ENCODE peak calls at places on chromosomes 6 and 20, in six cellular contexts. B is head of caudate nucleus; O is activated naive CD4-positive, alpha-beta T cell; F is GM23338; U is left cardiac atrium; Z is HFFc6. R is an unnamed sample.

GRCh38 chr20:39850821-39851330 is 838.2 kb downstream of the MAFB start:
- DNase-seq in B (no peak), O (no peak), F (no peak), U (no peak), Z (peak), R (no peak)

GRCh38 chr6:126516411-126516810 is 176.5 kb downstream of the CENPW start:
- DNase-seq in B (no peak), O (no peak), F (no peak), U (no peak), Z (no peak), R (no peak)

GRCh38 chr6:17574871-17575560 is 25.1 kb upstream of the FAM8A1 start:
- DNase-seq in B (no peak), O (no peak), F (no peak), U (no peak), Z (peak), R (no peak)

GRCh38 chr6:112501705-112502104 is 154.6 kb downstream of the RFPL4B start:
- DNase-seq in B (peak), O (no peak), F (peak), U (no peak), Z (no peak), R (no peak)

GRCh38 chr6:77986380-77987034 is 333.7 kb downstream of the MEI4 start:
- DNase-seq in B (no peak), O (no peak), F (no peak), U (no peak), Z (no peak), R (no peak)

GRCh38 chr6:70524721-70525286 is 41.9 kb upstream of the SDHAF4 start:
- DNase-seq in B (no peak), O (no peak), F (no peak), U (no peak), Z (no peak), R (no peak)

GRCh38 chr6:112690497-112691202 is 343.5 kb downstream of the RFPL4B start:
- DNase-seq in B (no peak), O (no peak), F (no peak), U (no peak), Z (peak), R (no peak)

GRCh38 chr6:131191590-131191989 is 56.3 kb downstream of the AKAP7 start:
- DNase-seq in B (no peak), O (no peak), F (no peak), U (no peak), Z (no peak), R (no peak)

GRCh38 chr6:133432021-133432989 is 191.1 kb downstream of the EYA4 start:
- DNase-seq in B (no peak), O (no peak), F (peak), U (no peak), Z (no peak), R (no peak)

GRCh38 chr6:25302677-25303128 is 23.5 kb downstream of the CARMIL1 start:
- DNase-seq in B (no peak), O (no peak), F (no peak), U (no peak), Z (peak), R (no peak)

GRCh38 chr20:58891076-58891685 is 38.7 kb downstream of the GNAS start:
- DNase-seq in B (peak), O (peak), F (peak), U (peak), Z (peak), R (peak)

GRCh38 chr20:13211956-13212618 is 9.0 kb upstream of the ISM1 start:
- DNase-seq in B (no peak), O (no peak), F (no peak), U (no peak), Z (no peak), R (no peak)

GRCh38 chr6:30122515-30122914 is 9.6 kb upstream of the TRIM31 start:
- DNase-seq in B (no peak), O (no peak), F (no peak), U (no peak), Z (peak), R (no peak)

GRCh38 chr6:39203804-39204495 is 25.3 kb downstream of the KCNK5 start:
- DNase-seq in B (no peak), O (no peak), F (peak), U (peak), Z (no peak), R (no peak)

GRCh38 chr20:63687419-63688233 is 8.8 kb upstream of the TNFRSF6B start:
- DNase-seq in B (no peak), O (no peak), F (no peak), U (no peak), Z (no peak), R (no peak)

GRCh38 chr6:109381007-109381746 is 1.1 kb downstream of the CD164 start:
- DNase-seq in B (no peak), O (no peak), F (peak), U (no peak), Z (no peak), R (no peak)

GRCh38 chr6:114164206-114164605 is 178.6 kb downstream of the HS3ST5 start:
- DNase-seq in B (no peak), O (no peak), F (no peak), U (no peak), Z (no peak), R (no peak)

GRCh38 chr6:37180075-37180474 is 10.1 kb downstream of the PIM1 start:
- DNase-seq in B (no peak), O (no peak), F (no peak), U (no peak), Z (no peak), R (no peak)

GRCh38 chr6:119090256-119090655 is 11.8 kb upstream of the FAM184A start:
- DNase-seq in B (no peak), O (no peak), F (peak), U (no peak), Z (no peak), R (no peak)

GRCh38 chr6:158718431-158719126 is 68.7 kb downstream of the SYTL3 start:
- DNase-seq in B (peak), O (no peak), F (peak), U (no peak), Z (no peak), R (no peak)

GRCh38 chr6:52365871-52366540 is 4.1 kb downstream of the PAQR8 start:
- DNase-seq in B (no peak), O (no peak), F (no peak), U (no peak), Z (no peak), R (no peak)

GRCh38 chr6:38495922-38496635 is 143.7 kb downstream of the BTBD9 start:
- DNase-seq in B (peak), O (no peak), F (no peak), U (no peak), Z (no peak), R (no peak)

GRCh38 chr20:53728359-53728758 is 134.7 kb upstream of the ZNF217 start:
- DNase-seq in B (no peak), O (no peak), F (no peak), U (no peak), Z (no peak), R (no peak)

GRCh38 chr6:168441434-168442391 is 729 bp downstream of the SMOC2 start:
- DNase-seq in B (no peak), O (no peak), F (peak), U (no peak), Z (no peak), R (no peak)

GRCh38 chr20:48584391-48585249 is 243.2 kb downstream of the PREX1 start:
- DNase-seq in B (no peak), O (no peak), F (no peak), U (no peak), Z (no peak), R (no peak)

GRCh38 chr6:17020889-17021538 is 80.8 kb upstream of the STMND1 start:
- DNase-seq in B (no peak), O (no peak), F (no peak), U (no peak), Z (no peak), R (peak)

GRCh38 chr6:37077459-37078296 is 72.2 kb downstream of the FGD2 start:
- DNase-seq in B (peak), O (no peak), F (peak), U (peak), Z (peak), R (peak)

GRCh38 chr20:22700387-22700786 is 116.0 kb upstream of the FOXA2 start:
- DNase-seq in B (no peak), O (no peak), F (no peak), U (no peak), Z (no peak), R (no peak)

GRCh38 chr6:501891-502601 is 110.5 kb downstream of the IRF4 start:
- DNase-seq in B (no peak), O (no peak), F (no peak), U (no peak), Z (no peak), R (no peak)

GRCh38 chr20:19616620-19617019 is 141.4 kb upstream of the RIN2 start:
- DNase-seq in B (no peak), O (no peak), F (no peak), U (no peak), Z (no peak), R (no peak)

R was measured in breast epithelium.